ENCODE peak calls at places on chromosomes 5 and 9, in nine cellular contexts. M, Z, E, L, U, F, D, N and Y are unnamed samples.

GRCh38 chr9:35553670-35554543 is 51.2 kb upstream of the TESK1 start:
- DNase-seq in M (peak), F (peak), L (peak), Z (peak), U (no peak), E (peak), N (peak), D (peak), Y (peak)

GRCh38 chr9:95937131-95937530 is 61.6 kb downstream of the ERCC6L2 start:
- DNase-seq in Z (no peak), L (no peak), D (no peak), M (no peak), E (no peak), F (no peak), U (no peak), N (no peak), Y (no peak)

GRCh38 chr9:104969116-104969515 is 41.2 kb upstream of the ABCA1 start:
- DNase-seq in Z (no peak), N (no peak), L (no peak), U (no peak), D (no peak), F (no peak), E (no peak), M (no peak), Y (no peak)

GRCh38 chr5:149550608-149551226 is 522 bp downstream of the CSNK1A1 start:
- DNase-seq in F (peak), N (no peak), M (no peak), L (no peak), E (no peak), U (no peak), Z (no peak), D (no peak), Y (no peak)

GRCh38 chr5:133026664-133027153 is 360 bp upstream of the ZCCHC10 start:
- DNase-seq in L (no peak), U (no peak), D (no peak), N (no peak), Z (no peak), F (no peak), E (no peak), M (no peak), Y (no peak)

GRCh38 chr5:66157046-66157445 is 12.9 kb downstream of the SREK1 start:
- DNase-seq in U (no peak), M (no peak), F (no peak), E (no peak), D (no peak), Z (no peak), N (no peak), L (no peak), Y (no peak)

GRCh38 chr5:82341325-82341724 is 63.2 kb upstream of the RPS23 start:
- DNase-seq in N (no peak), Z (no peak), U (no peak), E (no peak), D (no peak), F (no peak), M (no peak), L (no peak), Y (no peak)

GRCh38 chr9:87100001-87100400 is 152.7 kb upstream of the GAS1 start:
- DNase-seq in L (no peak), Z (no peak), M (no peak), D (no peak), U (no peak), E (no peak), F (no peak), N (no peak), Y (no peak)

GRCh38 chr9:3962467-3962866 is 337.4 kb downstream of the GLIS3 start:
- DNase-seq in U (no peak), E (peak), N (no peak), Z (peak), F (no peak), L (no peak), D (no peak), M (no peak), Y (no peak)

GRCh38 chr5:171615201-171616001 is 170.2 kb upstream of the SMIM23 start:
- DNase-seq in Z (no peak), M (no peak), N (no peak), E (no peak), F (no peak), L (no peak), D (no peak), U (no peak), Y (peak)

GRCh38 chr5:1536298-1537165 is 12.8 kb upstream of the LPCAT1 start:
- DNase-seq in F (peak), N (no peak), E (no peak), U (peak), D (peak), L (peak), M (peak), Z (peak), Y (no peak)

GRCh38 chr5:135667662-135668061 is 88.9 kb upstream of the CXCL14 start:
- DNase-seq in D (no peak), M (no peak), N (no peak), Z (no peak), L (no peak), U (no peak), F (no peak), E (no peak), Y (no peak)

GRCh38 chr5:150272531-150272930 is 17.0 kb downstream of the CAMK2A start:
- DNase-seq in N (no peak), L (no peak), Z (peak), M (no peak), E (no peak), D (no peak), F (no peak), U (no peak), Y (peak)

GRCh38 chr9:11871832-11872231 is 821.4 kb upstream of the TYRP1 start:
- DNase-seq in Z (no peak), U (no peak), E (no peak), D (no peak), M (no peak), L (no peak), F (no peak), N (no peak), Y (no peak)

GRCh38 chr5:88695232-88695631 is 187.8 kb downstream of the MEF2C start:
- DNase-seq in N (no peak), U (no peak), Z (no peak), D (no peak), F (no peak), L (no peak), M (no peak), E (no peak), Y (no peak)

GRCh38 chr5:173984218-173984617 is 4.8 kb upstream of the C5orf47 start:
- DNase-seq in U (no peak), Z (peak), M (no peak), E (no peak), F (no peak), L (no peak), D (no peak), N (no peak), Y (no peak)

GRCh38 chr5:142853682-142854081 is 83.5 kb downstream of the ARHGAP26 start:
- DNase-seq in D (no peak), U (no peak), Z (peak), L (no peak), E (no peak), N (no peak), M (no peak), F (no peak), Y (no peak)

GRCh38 chr5:146726020-146726419 is 152.5 kb downstream of the PPP2R2B start:
- DNase-seq in F (no peak), M (no peak), Z (no peak), D (no peak), U (no peak), L (no peak), N (no peak), E (no peak), Y (no peak)

GRCh38 chr5:81202652-81203051 is 30.5 kb upstream of the CKMT2 start:
- DNase-seq in Z (peak), D (no peak), F (no peak), E (no peak), N (no peak), M (no peak), L (no peak), U (no peak), Y (no peak)

GRCh38 chr9:88987646-88988045 is 3.6 kb upstream of the S1PR3 start:
- DNase-seq in M (no peak), D (peak), L (no peak), F (no peak), E (no peak), U (no peak), Z (no peak), N (no peak), Y (no peak)

GRCh38 chr5:148186248-148187003 is 16.4 kb upstream of the SPINK6 start:
- DNase-seq in N (peak), L (no peak), M (no peak), U (no peak), F (no peak), E (no peak), D (no peak), Z (peak), Y (no peak)

GRCh38 chr5:164472150-164472549 is 966.7 kb downstream of the MAT2B start:
- DNase-seq in F (no peak), L (no peak), Z (no peak), M (no peak), E (no peak), U (no peak), N (no peak), D (no peak), Y (no peak)

GRCh38 chr5:116428966-116429365 is 145.7 kb downstream of the SEMA6A start:
- DNase-seq in L (no peak), D (no peak), E (no peak), U (no peak), F (no peak), M (no peak), Z (no peak), N (no peak), Y (no peak)

GRCh38 chr9:88692837-88693236 is 157.9 kb downstream of the NXNL2 start:
- DNase-seq in F (no peak), L (no peak), D (no peak), M (no peak), N (no peak), E (no peak), Z (no peak), U (no peak), Y (no peak)

GRCh38 chr5:20157089-20157488 is 169.1 kb upstream of the CDH18 start:
- DNase-seq in D (no peak), U (no peak), Z (peak), L (no peak), N (no peak), F (no peak), M (no peak), E (no peak), Y (no peak)

GRCh38 chr5:150434502-150434901 is 15.0 kb downstream of the RPS14 start:
- DNase-seq in L (no peak), U (no peak), E (peak), Z (peak), F (no peak), N (no peak), D (no peak), M (peak), Y (peak)

GRCh38 chr9:6049798-6050197 is 34.4 kb upstream of the RANBP6 start:
- DNase-seq in U (no peak), D (no peak), F (peak), M (no peak), Z (peak), L (no peak), N (no peak), E (no peak), Y (no peak)

GRCh38 chr5:98587166-98587565 is 186.3 kb upstream of the RGMB start:
- DNase-seq in F (no peak), L (no peak), U (no peak), M (no peak), N (no peak), Z (no peak), E (no peak), D (no peak), Y (no peak)

GRCh38 chr9:38389313-38389712 is 3.2 kb upstream of the ALDH1B1 start:
- DNase-seq in N (no peak), Z (peak), M (no peak), E (peak), D (no peak), L (no peak), U (no peak), F (no peak), Y (no peak)

GRCh38 chr5:172549708-172550095 is 91.4 kb upstream of the NEURL1B start:
- DNase-seq in Z (no peak), E (no peak), M (no peak), D (no peak), L (no peak), F (no peak), U (peak), N (no peak), Y (no peak)

GRCh38 chr5:154351566-154351965 is 94.2 kb upstream of the SAP30L start:
- DNase-seq in D (no peak), M (no peak), L (no peak), F (no peak), N (no peak), U (no peak), Z (no peak), E (no peak), Y (no peak)

GRCh38 chr9:105148328-105149006 is 96.0 kb upstream of the SLC44A1 start:
- DNase-seq in N (no peak), Z (no peak), D (no peak), L (no peak), U (no peak), M (no peak), E (no peak), F (no peak), Y (no peak)

GRCh38 chr5:39767906-39768305 is 343.1 kb upstream of the DAB2 start:
- DNase-seq in L (no peak), D (no peak), E (no peak), M (no peak), F (no peak), N (no peak), Z (peak), U (no peak), Y (no peak)

GRCh38 chr5:142012792-142013388 is at the start of gene GNPDA1:
- DNase-seq in D (peak), M (peak), U (peak), Z (peak), N (peak), E (peak), L (peak), F (peak), Y (no peak)

GRCh38 chr5:87850843-87851242 is 417.8 kb downstream of the TMEM161B start:
- DNase-seq in Z (no peak), F (no peak), L (no peak), D (no peak), N (no peak), E (no peak), M (no peak), U (no peak), Y (no peak)

GRCh38 chr5:118611332-118611945 is 376.9 kb downstream of the DTWD2 start:
- DNase-seq in N (peak), L (no peak), M (no peak), U (no peak), D (no peak), E (no peak), F (no peak), Z (peak), Y (peak)

GRCh38 chr9:110842169-110842568 is 173.6 kb downstream of the MUSK start:
- DNase-seq in L (no peak), Z (no peak), E (no peak), F (no peak), D (no peak), M (no peak), U (no peak), N (no peak), Y (no peak)

GRCh38 chr5:989961-990530 is 18.6 kb upstream of the NKD2 start:
- DNase-seq in N (no peak), F (peak), U (no peak), E (no peak), Z (peak), M (peak), D (peak), L (no peak), Y (no peak)

GRCh38 chr9:116153765-116154333 is at the start of gene PAPPA:
- DNase-seq in F (no peak), Z (no peak), E (no peak), U (no peak), M (no peak), D (no peak), N (no peak), L (peak), Y (no peak)

GRCh38 chr9:100350188-100350587 is 2.6 kb downstream of the TEX10 start:
- DNase-seq in Z (no peak), N (no peak), U (no peak), F (no peak), M (no peak), D (no peak), L (no peak), E (no peak), Y (no peak)

GRCh38 chr9:93164085-93164484 is 19.9 kb upstream of the WNK2 start:
- DNase-seq in L (no peak), F (no peak), M (no peak), D (no peak), N (no peak), E (no peak), U (no peak), Z (no peak), Y (no peak)
- TF ChIP-seq CTCF in L (no peak), F (no peak), M (no peak), D (no peak), N (no peak), E (no peak), U (no peak), Z (no peak), Y (no peak)

GRCh38 chr5:62560786-62561185 is 17.8 kb upstream of the LRRC70 start:
- DNase-seq in D (no peak), M (no peak), U (no peak), F (no peak), E (no peak), Z (no peak), L (no peak), N (no peak), Y (no peak)

GRCh38 chr5:62564101-62564500 is 14.5 kb upstream of the LRRC70 start:
- DNase-seq in F (no peak), N (no peak), U (no peak), L (no peak), Z (no peak), E (no peak), M (no peak), D (no peak), Y (no peak)

GRCh38 chr5:62558941-62559340 is 19.7 kb upstream of the LRRC70 start:
- DNase-seq in U (no peak), F (no peak), E (no peak), N (no peak), D (no peak), Z (no peak), M (no peak), L (no peak), Y (no peak)

GRCh38 chr5:62561896-62562295 is 16.7 kb upstream of the LRRC70 start:
- DNase-seq in U (no peak), Z (no peak), F (no peak), E (no peak), M (no peak), N (no peak), L (no peak), D (no peak), Y (no peak)

GRCh38 chr5:62562867-62563266 is 15.8 kb upstream of the LRRC70 start:
- DNase-seq in Z (no peak), U (no peak), N (no peak), M (no peak), E (no peak), F (no peak), L (no peak), D (no peak), Y (no peak)
- TF ChIP-seq CTCF in Z (no peak), U (no peak), N (no peak), M (no peak), E (no peak), F (no peak), L (no peak), D (no peak), Y (no peak)

DNA sequence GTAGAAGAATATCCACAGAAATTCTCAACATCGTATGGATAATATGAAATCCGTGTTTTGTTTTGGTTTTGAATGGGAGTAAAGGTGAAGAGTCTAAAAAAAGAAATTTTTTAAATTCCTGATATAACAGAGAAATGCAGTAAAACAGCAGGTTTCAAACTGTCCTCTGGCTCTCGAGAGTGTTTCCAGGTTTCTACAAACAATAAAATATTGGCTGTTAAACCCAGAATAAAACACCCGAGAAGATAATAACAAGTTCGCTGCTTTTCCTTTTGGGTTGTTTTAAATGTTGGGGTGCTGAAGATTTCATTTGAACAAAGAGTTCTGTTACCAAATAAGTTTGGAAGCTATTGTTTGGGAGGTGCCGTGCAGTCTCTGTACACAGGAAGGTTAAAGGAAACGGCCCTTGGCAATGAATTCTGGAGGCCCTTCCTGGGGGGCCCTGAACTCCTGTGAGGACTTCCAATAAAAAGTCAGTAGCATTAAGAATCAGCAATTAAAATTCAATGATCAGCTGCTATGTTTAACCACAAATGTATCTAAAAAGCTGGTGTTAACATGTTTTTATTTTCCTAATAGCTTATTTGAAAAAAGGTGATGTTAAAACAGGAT is 215.8 kb downstream of the TSSK1B start:
- DNase-seq in U (no peak), L (no peak), N (no peak), M (no peak), Z (no peak), D (no peak), E (no peak), F (no peak), Y (no peak)
- TF ChIP-seq CTCF in U (no peak), L (no peak), N (no peak), M (no peak), Z (no peak), D (no peak), E (no peak), F (no peak), Y (no peak)

GRCh38 chr5:112373888-112374287 is 45.2 kb downstream of the EPB41L4A start:
- DNase-seq in Z (no peak), F (no peak), L (no peak), E (no peak), D (no peak), M (no peak), N (no peak), U (no peak), Y (no peak)

GRCh38 chr5:112374356-112374755 is 44.7 kb downstream of the EPB41L4A start:
- DNase-seq in E (no peak), D (no peak), F (no peak), N (no peak), L (no peak), Z (no peak), M (no peak), U (no peak), Y (no peak)

GRCh38 chr5:112371054-112371453 is 48.0 kb downstream of the EPB41L4A start:
- DNase-seq in D (no peak), N (no peak), M (no peak), Z (no peak), E (no peak), F (no peak), L (no peak), U (no peak), Y (no peak)

GRCh38 chr5:112374818-112375217 is 44.3 kb downstream of the EPB41L4A start:
- DNase-seq in D (no peak), U (no peak), E (no peak), L (no peak), F (no peak), Z (no peak), M (no peak), N (no peak), Y (no peak)

DNA sequence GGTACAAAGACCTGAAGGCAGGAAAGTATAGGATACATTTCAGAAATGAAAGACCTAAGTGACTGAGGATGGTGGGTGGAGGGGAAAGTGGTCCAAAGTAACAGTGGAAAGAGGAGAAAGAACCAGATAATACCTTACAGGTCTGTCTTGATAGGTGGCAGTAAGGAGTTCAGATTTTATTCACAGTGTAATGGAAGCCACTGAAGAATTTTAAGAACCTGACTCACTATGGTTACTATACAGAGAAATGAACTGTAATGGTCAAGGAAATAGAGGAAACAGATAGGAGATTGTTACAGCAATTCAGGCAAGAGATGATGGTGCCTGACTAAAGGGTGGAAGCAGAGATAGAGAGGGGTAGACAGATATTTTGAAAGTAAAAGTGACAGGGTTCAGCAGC is 46.5 kb downstream of the EPB41L4A start:
- DNase-seq in E (no peak), D (no peak), U (no peak), L (no peak), Z (no peak), M (no peak), N (no peak), F (no peak), Y (no peak)
- TF ChIP-seq CTCF in E (no peak), D (no peak), U (no peak), L (no peak), Z (no peak), M (no peak), N (no peak), F (no peak), Y (no peak)

GRCh38 chr9:17837931-17838330 is 259.1 kb downstream of the SH3GL2 start:
- DNase-seq in F (no peak), N (no peak), U (no peak), Z (no peak), E (no peak), L (no peak), M (no peak), D (no peak), Y (no peak)
- TF ChIP-seq CTCF in F (no peak), N (no peak), U (no peak), Z (no peak), E (peak), L (no peak), M (no peak), D (no peak), Y (no peak)

DNA sequence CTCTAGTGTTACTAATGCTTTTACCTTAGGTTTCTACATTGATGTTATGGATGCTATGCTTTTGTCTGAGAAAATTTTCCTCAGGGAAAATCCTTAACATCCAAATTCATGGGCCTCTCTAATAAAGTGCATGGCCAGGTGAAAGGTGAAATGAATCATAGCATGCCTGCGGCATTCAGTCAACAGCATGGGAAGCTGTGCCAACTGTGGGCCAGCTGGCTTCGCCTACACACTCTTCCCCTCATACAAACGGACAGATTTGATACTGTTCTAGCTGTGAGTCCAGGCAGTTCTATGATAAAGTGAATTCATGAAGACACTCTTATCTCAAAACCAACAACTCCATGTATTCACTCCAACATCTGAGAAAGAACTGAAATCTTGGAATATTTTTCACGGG is 374.1 kb downstream of the PLK2 start:
- DNase-seq in Z (peak), U (no peak), M (no peak), F (no peak), L (no peak), N (no peak), E (no peak), D (no peak), Y (no peak)
- TF ChIP-seq CTCF in Z (no peak), U (no peak), M (no peak), F (no peak), L (no peak), N (no peak), E (no peak), D (no peak), Y (no peak)